ENCODE peak calls at places on chromosome 11, in six cellular contexts. One of them, this sample, is unnamed.

GRCh38 chr11:38718049-38718448 is 2120.0 kb upstream of the RAG2 start:
- DNase-seq in RWPE1: no peak
- DNase-seq in testis: no peak
- DNase-seq in astrocyte of the spinal cord: no peak
- DNase-seq in cardiac muscle cell: no peak
- DNase-seq in GM12864: no peak
- DNase-seq in this sample: no peak

GRCh38 chr11:24949406-24949805 is 452.6 kb downstream of the LUZP2 start:
- DNase-seq in GM12864: no peak
- DNase-seq in testis: no peak
- DNase-seq in astrocyte of the spinal cord: no peak
- DNase-seq in RWPE1: no peak
- DNase-seq in cardiac muscle cell: no peak
- DNase-seq in this sample: no peak

GRCh38 chr11:14974021-14974698 is 2.0 kb upstream of the CALCA start:
- DNase-seq in testis: no peak
- DNase-seq in cardiac muscle cell: no peak
- DNase-seq in RWPE1: no peak
- DNase-seq in astrocyte of the spinal cord: no peak
- DNase-seq in GM12864: no peak
- DNase-seq in this sample: no peak

GRCh38 chr11:65827774-65828156 is 6.0 kb upstream of the SNX32 start:
- DNase-seq in GM12864: no peak
- DNase-seq in cardiac muscle cell: no peak
- DNase-seq in astrocyte of the spinal cord: no peak
- DNase-seq in RWPE1: no peak
- DNase-seq in testis: no peak
- DNase-seq in this sample: no peak

GRCh38 chr11:109135627-109136026 is 286.4 kb upstream of the C11orf87 start:
- DNase-seq in astrocyte of the spinal cord: no peak
- DNase-seq in testis: no peak
- DNase-seq in RWPE1: no peak
- DNase-seq in GM12864: no peak
- DNase-seq in cardiac muscle cell: no peak
- DNase-seq in this sample: no peak

GRCh38 chr11:131408011-131408640 is 37.7 kb downstream of the NTM start:
- DNase-seq in testis: peak; percentile 63
- DNase-seq in astrocyte of the spinal cord: peak; percentile 11
- DNase-seq in GM12864: peak; percentile 8
- DNase-seq in RWPE1: peak; percentile 10
- DNase-seq in cardiac muscle cell: peak; percentile 60
- DNase-seq in this sample: peak; percentile 37

GRCh38 chr11:59899532-59899931 is 20.9 kb downstream of the OOSP3 start:
- DNase-seq in testis: peak; percentile 51
- DNase-seq in cardiac muscle cell: no peak
- DNase-seq in RWPE1: no peak
- DNase-seq in astrocyte of the spinal cord: no peak
- DNase-seq in GM12864: no peak
- DNase-seq in this sample: no peak

GRCh38 chr11:59767212-59767611 is 12.0 kb downstream of the STX3 start:
- DNase-seq in GM12864: no peak
- DNase-seq in testis: no peak
- DNase-seq in cardiac muscle cell: peak; percentile 12
- DNase-seq in RWPE1: no peak
- DNase-seq in astrocyte of the spinal cord: no peak
- DNase-seq in this sample: no peak

GRCh38 chr11:110069158-110069737 is 23.9 kb upstream of the ZC3H12C start:
- DNase-seq in GM12864: no peak
- DNase-seq in cardiac muscle cell: peak; percentile 78
- DNase-seq in testis: no peak
- DNase-seq in astrocyte of the spinal cord: peak; percentile 61
- DNase-seq in RWPE1: peak; percentile 81
- DNase-seq in this sample: no peak

GRCh38 chr11:8098879-8099278 is 17.9 kb downstream of the TUB start:
- DNase-seq in GM12864: no peak
- DNase-seq in testis: peak; percentile 13
- DNase-seq in astrocyte of the spinal cord: no peak
- DNase-seq in RWPE1: no peak
- DNase-seq in cardiac muscle cell: no peak
- DNase-seq in this sample: no peak

GRCh38 chr11:111541209-111542061 is 915 bp downstream of the LAYN start:
- DNase-seq in cardiac muscle cell: peak; percentile 94
- DNase-seq in RWPE1: no peak
- DNase-seq in astrocyte of the spinal cord: peak; percentile 82
- DNase-seq in GM12864: no peak
- DNase-seq in testis: peak; percentile 74
- DNase-seq in this sample: peak; percentile 18

GRCh38 chr11:133476570-133477262 is 55.6 kb downstream of the OPCML start:
- DNase-seq in GM12864: no peak
- DNase-seq in RWPE1: no peak
- DNase-seq in testis: no peak
- DNase-seq in astrocyte of the spinal cord: no peak
- DNase-seq in cardiac muscle cell: no peak
- DNase-seq in this sample: no peak

GRCh38 chr11:61974766-61975631 is 7.6 kb upstream of the FTH1 start:
- DNase-seq in cardiac muscle cell: peak; percentile 21
- DNase-seq in testis: no peak
- DNase-seq in GM12864: no peak
- DNase-seq in RWPE1: no peak
- DNase-seq in astrocyte of the spinal cord: no peak
- DNase-seq in this sample: no peak

GRCh38 chr11:537622-538430 is 499 bp downstream of the LRRC56 start:
- DNase-seq in astrocyte of the spinal cord: no peak
- DNase-seq in testis: no peak
- DNase-seq in cardiac muscle cell: no peak
- DNase-seq in RWPE1: no peak
- DNase-seq in GM12864: no peak
- DNase-seq in this sample: no peak

GRCh38 chr11:20672575-20672974 is 3.2 kb downstream of the NELL1 start:
- DNase-seq in cardiac muscle cell: peak; percentile 8
- DNase-seq in astrocyte of the spinal cord: no peak
- DNase-seq in RWPE1: no peak
- DNase-seq in testis: no peak
- DNase-seq in GM12864: no peak
- DNase-seq in this sample: no peak

GRCh38 chr11:111530091-111530490 is 10.4 kb upstream of the LAYN start:
- DNase-seq in RWPE1: no peak
- DNase-seq in testis: no peak
- DNase-seq in GM12864: no peak
- DNase-seq in cardiac muscle cell: peak; percentile 52
- DNase-seq in astrocyte of the spinal cord: peak; percentile 35
- DNase-seq in this sample: no peak

GRCh38 chr11:9219572-9219971 is 45.6 kb downstream of the DENND5A start:
- DNase-seq in testis: no peak
- DNase-seq in cardiac muscle cell: peak; percentile 94
- DNase-seq in RWPE1: no peak
- DNase-seq in GM12864: no peak
- DNase-seq in astrocyte of the spinal cord: peak; percentile 75
- DNase-seq in this sample: no peak

GRCh38 chr11:131760191-131760951 is 390.0 kb downstream of the NTM start:
- DNase-seq in cardiac muscle cell: peak; percentile 91
- DNase-seq in GM12864: no peak
- DNase-seq in RWPE1: no peak
- DNase-seq in astrocyte of the spinal cord: peak; percentile 78
- DNase-seq in testis: peak; percentile 37
- DNase-seq in this sample: no peak

GRCh38 chr11:95076416-95076815 is 9.7 kb downstream of the SRSF8 start:
- DNase-seq in astrocyte of the spinal cord: peak; percentile 91
- DNase-seq in GM12864: no peak
- DNase-seq in RWPE1: peak; percentile 26
- DNase-seq in testis: peak; percentile 51
- DNase-seq in cardiac muscle cell: peak; percentile 92
- DNase-seq in this sample: no peak

GRCh38 chr11:61087426-61088119 is 14.7 kb upstream of the CD5 start:
- DNase-seq in GM12864: no peak
- DNase-seq in astrocyte of the spinal cord: no peak
- DNase-seq in RWPE1: no peak
- DNase-seq in testis: no peak
- DNase-seq in cardiac muscle cell: no peak
- DNase-seq in this sample: no peak

GRCh38 chr11:94968334-94968958 is 4.9 kb downstream of the CWC15 start:
- DNase-seq in testis: no peak
- DNase-seq in GM12864: no peak
- DNase-seq in RWPE1: peak; percentile 26
- DNase-seq in cardiac muscle cell: peak; percentile 62
- DNase-seq in astrocyte of the spinal cord: peak; percentile 58
- DNase-seq in this sample: no peak

GRCh38 chr11:82523141-82523540 is 210.5 kb downstream of the FAM181B start:
- DNase-seq in RWPE1: no peak
- DNase-seq in astrocyte of the spinal cord: no peak
- DNase-seq in GM12864: no peak
- DNase-seq in testis: peak; percentile 41
- DNase-seq in cardiac muscle cell: no peak
- DNase-seq in this sample: no peak

GRCh38 chr11:27467181-27467913 is 5.2 kb downstream of the LGR4 start:
- DNase-seq in RWPE1: no peak
- DNase-seq in cardiac muscle cell: no peak
- DNase-seq in astrocyte of the spinal cord: no peak
- DNase-seq in testis: no peak
- DNase-seq in GM12864: no peak
- DNase-seq in this sample: no peak

GRCh38 chr11:128555606-128556005 is 31.8 kb downstream of the ETS1 start:
- DNase-seq in GM12864: no peak
- DNase-seq in cardiac muscle cell: peak; percentile 39
- DNase-seq in astrocyte of the spinal cord: no peak
- DNase-seq in RWPE1: peak; percentile 5
- DNase-seq in testis: no peak
- DNase-seq in this sample: no peak

GRCh38 chr11:128552783-128553661 is 34.3 kb downstream of the ETS1 start:
- DNase-seq in testis: no peak
- DNase-seq in RWPE1: peak; percentile 14
- DNase-seq in astrocyte of the spinal cord: peak; percentile 21
- DNase-seq in cardiac muscle cell: peak; percentile 88
- DNase-seq in GM12864: peak; percentile 94
- DNase-seq in this sample: peak; percentile 80

GRCh38 chr11:128550967-128551522 is 36.3 kb downstream of the ETS1 start:
- DNase-seq in GM12864: no peak
- DNase-seq in testis: no peak
- DNase-seq in RWPE1: no peak
- DNase-seq in cardiac muscle cell: no peak
- DNase-seq in astrocyte of the spinal cord: no peak
- DNase-seq in this sample: no peak

GRCh38 chr11:128551641-128552335 is 35.6 kb downstream of the ETS1 start:
- DNase-seq in GM12864: peak; percentile 97
- DNase-seq in RWPE1: no peak
- DNase-seq in testis: no peak
- DNase-seq in cardiac muscle cell: no peak
- DNase-seq in astrocyte of the spinal cord: no peak
- DNase-seq in this sample: peak; percentile 50

DNA sequence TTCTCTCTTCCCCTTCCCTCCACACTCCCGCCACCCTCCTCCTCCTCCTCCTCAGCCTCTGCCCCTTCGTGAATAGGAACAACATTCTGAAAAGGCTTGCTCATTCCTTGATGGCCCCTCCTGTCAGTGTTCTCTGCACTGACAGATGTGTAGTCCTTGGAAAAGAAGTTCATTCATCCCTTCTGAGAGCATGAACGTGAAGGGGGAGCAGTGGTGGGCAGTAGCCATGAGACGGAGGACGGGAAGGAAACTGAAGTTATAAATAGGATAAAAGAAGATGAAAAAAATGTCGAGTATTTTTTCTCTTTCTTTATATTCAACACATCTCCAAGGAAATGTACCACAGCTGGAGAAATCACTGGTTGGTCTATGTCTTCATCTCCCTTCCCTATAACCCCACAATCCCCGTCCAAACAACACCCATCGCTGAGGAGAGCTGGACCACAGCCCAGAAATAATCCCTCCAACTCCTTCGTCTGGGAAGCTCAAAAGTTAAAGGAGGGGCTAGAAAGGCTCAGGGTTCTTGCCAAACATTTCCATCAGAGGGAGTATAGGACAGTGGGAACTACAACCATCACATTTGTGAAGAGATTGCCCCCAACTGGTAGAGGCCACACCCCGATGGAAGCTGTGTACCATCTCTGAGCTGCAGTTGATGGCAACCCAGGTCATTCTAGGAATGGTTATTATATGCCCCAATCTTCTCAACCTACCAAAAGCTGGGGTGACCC is 33.5 kb downstream of the ETS1 start:
- DNase-seq in GM12864: no peak
- DNase-seq in RWPE1: no peak
- DNase-seq in astrocyte of the spinal cord: peak; percentile 32
- DNase-seq in testis: no peak
- DNase-seq in cardiac muscle cell: peak; percentile 93
- DNase-seq in this sample: no peak
- TF ChIP-seq CTCF in GM12864: peak; percentile 42
- TF ChIP-seq CTCF in RWPE1: no peak
- TF ChIP-seq CTCF in astrocyte of the spinal cord: peak; percentile 23
- TF ChIP-seq CTCF in testis: no peak
- TF ChIP-seq CTCF in cardiac muscle cell: peak; percentile 52
- TF ChIP-seq CTCF in this sample: peak; percentile 42

GRCh38 chr11:11155962-11156815 is 196.9 kb downstream of the CSNK2A3 start:
- DNase-seq in cardiac muscle cell: peak; percentile 3
- DNase-seq in testis: peak; percentile 43
- DNase-seq in RWPE1: no peak
- DNase-seq in GM12864: no peak
- DNase-seq in astrocyte of the spinal cord: no peak
- DNase-seq in this sample: peak; percentile 57
- TF ChIP-seq CTCF in cardiac muscle cell: peak; percentile 54
- TF ChIP-seq CTCF in testis: peak; percentile 45
- TF ChIP-seq CTCF in RWPE1: peak; percentile 20
- TF ChIP-seq CTCF in GM12864: peak; percentile 87
- TF ChIP-seq CTCF in astrocyte of the spinal cord: peak; percentile 55
- TF ChIP-seq CTCF in this sample: peak; percentile 51

GRCh38 chr11:2142762-2143202 is 3.6 kb upstream of the IGF2 start:
- DNase-seq in cardiac muscle cell: peak; percentile 25
- DNase-seq in testis: no peak
- DNase-seq in RWPE1: peak; percentile 49
- DNase-seq in astrocyte of the spinal cord: no peak
- DNase-seq in GM12864: no peak
- DNase-seq in this sample: peak; percentile 70
- TF ChIP-seq CTCF in cardiac muscle cell: no peak
- TF ChIP-seq CTCF in testis: no peak
- TF ChIP-seq CTCF in RWPE1: no peak
- TF ChIP-seq CTCF in astrocyte of the spinal cord: no peak
- TF ChIP-seq CTCF in GM12864: no peak
- TF ChIP-seq CTCF in this sample: no peak

DNA sequence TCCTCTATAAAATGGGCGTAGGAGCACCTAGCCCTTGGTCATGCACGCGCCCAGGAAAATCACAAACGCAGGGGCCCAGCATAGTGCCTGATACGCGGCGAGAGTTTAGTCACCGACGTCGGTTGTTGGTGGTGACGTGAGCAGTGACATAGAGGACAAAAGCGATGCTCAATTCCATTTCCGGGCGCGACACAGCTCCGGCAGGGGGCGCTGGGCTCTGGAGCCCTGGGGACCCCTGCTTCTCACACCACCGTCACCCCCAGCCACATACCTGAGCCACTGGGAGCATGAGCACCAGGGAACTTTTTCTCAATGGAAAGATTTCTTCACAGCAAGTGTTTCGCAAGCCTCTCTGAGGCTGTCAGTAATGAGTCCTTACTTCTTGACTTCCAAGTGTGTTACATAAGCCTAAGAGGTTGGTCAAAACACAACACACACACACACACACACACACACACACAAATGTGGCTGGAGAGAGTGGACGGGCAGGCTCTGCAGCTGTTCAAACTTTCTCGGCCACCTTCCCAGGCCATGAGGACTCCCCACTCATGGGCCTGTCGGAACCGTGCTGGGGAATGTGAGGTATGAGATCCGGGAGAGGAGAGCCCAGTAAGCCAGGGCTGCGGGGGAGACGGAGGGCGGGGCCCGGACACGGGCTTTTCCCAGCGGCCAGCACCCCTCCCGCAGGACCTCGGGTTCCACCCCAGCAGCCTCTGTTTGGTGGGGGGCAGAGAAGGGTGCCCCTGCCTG is 36.9 kb upstream of the LINC01488 start:
- DNase-seq in astrocyte of the spinal cord: peak; percentile 78
- DNase-seq in cardiac muscle cell: peak; percentile 95
- DNase-seq in RWPE1: peak; percentile 79
- DNase-seq in testis: peak; percentile 30
- DNase-seq in GM12864: no peak
- DNase-seq in this sample: no peak
- TF ChIP-seq CTCF in astrocyte of the spinal cord: peak; percentile 31
- TF ChIP-seq CTCF in cardiac muscle cell: peak; percentile 54
- TF ChIP-seq CTCF in RWPE1: no peak
- TF ChIP-seq CTCF in testis: no peak
- TF ChIP-seq CTCF in GM12864: no peak
- TF ChIP-seq CTCF in this sample: no peak

This sample was measured in GM10248.